ENCODE peak calls at places on chromosomes 3 and 15, in eight cellular contexts. One of them, this sample, is unnamed. For H3K4me1, the result is how much of the 10 kb centered on the place peaks cover.

GRCh38 chr3:140342668-140343067 is 335.2 kb upstream of the TRIM42 start:
- DNase-seq in uterus: no peak
- DNase-seq in HCT116: no peak
- DNase-seq in upper lobe of left lung: no peak
- DNase-seq in A549: no peak
- DNase-seq in ovary: no peak
- DNase-seq in stomach: no peak
- DNase-seq in transverse colon: no peak
- DNase-seq in this sample: no peak

GRCh38 chr3:20396335-20396734 is 210.3 kb upstream of the SGO1 start:
- DNase-seq in HCT116: no peak
- DNase-seq in upper lobe of left lung: no peak
- DNase-seq in transverse colon: no peak
- DNase-seq in uterus: no peak
- DNase-seq in A549: no peak
- DNase-seq in stomach: no peak
- DNase-seq in ovary: no peak
- DNase-seq in this sample: no peak

GRCh38 chr3:127857270-127857801 is 35.0 kb upstream of the MGLL start:
- DNase-seq in transverse colon: no peak
- DNase-seq in stomach: no peak
- DNase-seq in uterus: no peak
- DNase-seq in A549: peak
- DNase-seq in ovary: no peak
- DNase-seq in upper lobe of left lung: no peak
- DNase-seq in HCT116: no peak
- DNase-seq in this sample: no peak

GRCh38 chr15:53962646-53963561 is 15.3 kb upstream of the UNC13C start:
- DNase-seq in transverse colon: peak
- DNase-seq in A549: peak
- DNase-seq in uterus: no peak
- DNase-seq in upper lobe of left lung: peak
- DNase-seq in stomach: peak
- DNase-seq in HCT116: no peak
- DNase-seq in ovary: no peak
- DNase-seq in this sample: no peak

GRCh38 chr3:78161736-78162135 is 1121.8 kb downstream of the ROBO2 start:
- DNase-seq in HCT116: no peak
- DNase-seq in transverse colon: no peak
- DNase-seq in ovary: no peak
- DNase-seq in A549: no peak
- DNase-seq in uterus: no peak
- DNase-seq in upper lobe of left lung: no peak
- DNase-seq in stomach: no peak
- DNase-seq in this sample: no peak

GRCh38 chr3:128366136-128366535 is 100.6 kb downstream of the DNAJB8 start:
- DNase-seq in uterus: no peak
- DNase-seq in HCT116: no peak
- DNase-seq in ovary: no peak
- DNase-seq in A549: no peak
- DNase-seq in transverse colon: no peak
- DNase-seq in upper lobe of left lung: no peak
- DNase-seq in stomach: no peak
- DNase-seq in this sample: peak

GRCh38 chr15:101071651-101072050 is 152.5 kb downstream of the LRRK1 start:
- DNase-seq in transverse colon: no peak
- DNase-seq in ovary: no peak
- DNase-seq in A549: no peak
- DNase-seq in stomach: no peak
- DNase-seq in uterus: no peak
- DNase-seq in upper lobe of left lung: no peak
- DNase-seq in HCT116: no peak
- DNase-seq in this sample: no peak

GRCh38 chr3:133964547-133964946 is 65.2 kb downstream of the SLCO2A1 start:
- DNase-seq in uterus: no peak
- DNase-seq in HCT116: peak
- DNase-seq in ovary: no peak
- DNase-seq in A549: peak
- DNase-seq in stomach: no peak
- DNase-seq in upper lobe of left lung: no peak
- DNase-seq in transverse colon: no peak
- DNase-seq in this sample: no peak

GRCh38 chr15:92663250-92663951 is 7.8 kb upstream of the FAM174B start:
- DNase-seq in A549: no peak
- DNase-seq in upper lobe of left lung: no peak
- DNase-seq in uterus: no peak
- DNase-seq in transverse colon: no peak
- DNase-seq in ovary: no peak
- DNase-seq in stomach: no peak
- DNase-seq in HCT116: no peak
- DNase-seq in this sample: no peak

GRCh38 chr15:46034755-46035154 is 399.9 kb downstream of the SQOR start:
- DNase-seq in upper lobe of left lung: no peak
- DNase-seq in transverse colon: no peak
- DNase-seq in HCT116: no peak
- DNase-seq in ovary: no peak
- DNase-seq in uterus: no peak
- DNase-seq in A549: no peak
- DNase-seq in stomach: no peak
- DNase-seq in this sample: no peak

GRCh38 chr15:85967553-85967952 is 112.1 kb upstream of the AGBL1 start:
- DNase-seq in A549: no peak
- DNase-seq in stomach: no peak
- DNase-seq in upper lobe of left lung: no peak
- DNase-seq in transverse colon: no peak
- DNase-seq in uterus: no peak
- DNase-seq in ovary: no peak
- DNase-seq in HCT116: no peak
- DNase-seq in this sample: no peak

GRCh38 chr3:150324825-150325224 is 83.3 kb upstream of the TSC22D2 start:
- DNase-seq in stomach: no peak
- DNase-seq in upper lobe of left lung: no peak
- DNase-seq in A549: no peak
- DNase-seq in HCT116: no peak
- DNase-seq in transverse colon: no peak
- DNase-seq in uterus: no peak
- DNase-seq in ovary: no peak
- DNase-seq in this sample: no peak

GRCh38 chr3:147945968-147946519 is 536.9 kb downstream of the ZIC1 start:
- DNase-seq in upper lobe of left lung: peak
- DNase-seq in stomach: no peak
- DNase-seq in HCT116: peak
- DNase-seq in transverse colon: peak
- DNase-seq in ovary: no peak
- DNase-seq in A549: peak
- DNase-seq in uterus: peak
- DNase-seq in this sample: peak

GRCh38 chr15:56659197-56659596 is 74.1 kb downstream of the ZNF280D start:
- DNase-seq in uterus: no peak
- DNase-seq in HCT116: no peak
- DNase-seq in stomach: no peak
- DNase-seq in ovary: no peak
- DNase-seq in A549: no peak
- DNase-seq in upper lobe of left lung: no peak
- DNase-seq in transverse colon: no peak
- DNase-seq in this sample: no peak

GRCh38 chr3:21433751-21434150 is 317.3 kb downstream of the ZNF385D start:
- DNase-seq in stomach: no peak
- DNase-seq in transverse colon: no peak
- DNase-seq in upper lobe of left lung: no peak
- DNase-seq in ovary: no peak
- DNase-seq in A549: no peak
- DNase-seq in HCT116: no peak
- DNase-seq in uterus: no peak
- DNase-seq in this sample: no peak

GRCh38 chr3:39208463-39209055 is 16.2 kb upstream of the XIRP1 start:
- DNase-seq in stomach: peak
- DNase-seq in uterus: peak
- DNase-seq in A549: peak
- DNase-seq in ovary: no peak
- DNase-seq in upper lobe of left lung: peak
- DNase-seq in transverse colon: peak
- DNase-seq in HCT116: peak
- DNase-seq in this sample: peak

GRCh38 chr15:50257924-50258323 is 7.6 kb downstream of the HDC start:
- DNase-seq in A549: peak
- DNase-seq in stomach: no peak
- DNase-seq in transverse colon: no peak
- DNase-seq in ovary: no peak
- DNase-seq in uterus: no peak
- DNase-seq in HCT116: no peak
- DNase-seq in upper lobe of left lung: no peak
- DNase-seq in this sample: no peak

GRCh38 chr3:172209333-172210321 is 170.2 kb downstream of the FNDC3B start:
- DNase-seq in transverse colon: no peak
- DNase-seq in HCT116: no peak
- DNase-seq in stomach: peak
- DNase-seq in uterus: no peak
- DNase-seq in upper lobe of left lung: no peak
- DNase-seq in A549: no peak
- DNase-seq in ovary: peak
- DNase-seq in this sample: peak

GRCh38 chr3:172208586-172209332 is 169.4 kb downstream of the FNDC3B start:
- DNase-seq in stomach: no peak
- DNase-seq in uterus: no peak
- DNase-seq in A549: no peak
- DNase-seq in HCT116: no peak
- DNase-seq in transverse colon: no peak
- DNase-seq in ovary: no peak
- DNase-seq in upper lobe of left lung: no peak
- DNase-seq in this sample: no peak

GRCh38 chr3:172210355-172210754 is 171.0 kb downstream of the FNDC3B start:
- DNase-seq in uterus: no peak
- DNase-seq in upper lobe of left lung: no peak
- DNase-seq in transverse colon: no peak
- DNase-seq in HCT116: no peak
- DNase-seq in stomach: no peak
- DNase-seq in ovary: no peak
- DNase-seq in A549: no peak
- DNase-seq in this sample: no peak

GRCh38 chr3:172213168-172213567 is 173.8 kb downstream of the FNDC3B start:
- DNase-seq in stomach: no peak
- DNase-seq in ovary: no peak
- DNase-seq in transverse colon: no peak
- DNase-seq in upper lobe of left lung: no peak
- DNase-seq in uterus: no peak
- DNase-seq in A549: no peak
- DNase-seq in HCT116: no peak
- DNase-seq in this sample: no peak

DNA sequence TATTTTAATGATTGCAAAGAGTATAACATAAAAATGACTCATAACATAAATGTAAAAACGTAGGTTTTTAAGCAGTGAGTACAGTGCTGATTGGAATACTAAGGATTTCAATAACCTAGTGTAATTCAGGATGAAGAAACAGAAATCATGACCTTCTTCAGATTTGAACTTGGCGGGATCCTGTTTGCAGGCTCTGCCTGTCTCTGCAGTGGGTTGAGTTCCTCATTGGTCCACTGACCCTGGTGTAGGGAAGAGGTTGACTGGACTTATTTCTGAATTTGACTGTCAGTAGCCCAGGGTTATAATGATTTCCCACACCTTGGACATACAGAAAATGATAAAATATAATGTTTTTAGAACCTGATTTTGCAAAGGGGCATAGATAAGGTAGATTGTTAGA is 171.7 kb downstream of the FNDC3B start:
- DNase-seq in HCT116: no peak
- DNase-seq in A549: no peak
- DNase-seq in transverse colon: no peak
- DNase-seq in ovary: no peak
- DNase-seq in uterus: no peak
- DNase-seq in upper lobe of left lung: no peak
- DNase-seq in stomach: no peak
- DNase-seq in this sample: no peak
- H3K4me1 ChIP-seq in HCT116: under half
- H3K4me1 ChIP-seq in A549: half or more
- H3K4me1 ChIP-seq in transverse colon: under half
- H3K4me1 ChIP-seq in ovary: under half
- H3K4me1 ChIP-seq in uterus: under half
- H3K4me1 ChIP-seq in upper lobe of left lung: under half
- H3K4me1 ChIP-seq in stomach: half or more
- H3K4me1 ChIP-seq in this sample: under half

GRCh38 chr15:42138411-42138810 is 18.0 kb downstream of the PLA2G4F start:
- DNase-seq in transverse colon: no peak
- DNase-seq in ovary: no peak
- DNase-seq in HCT116: no peak
- DNase-seq in uterus: no peak
- DNase-seq in stomach: peak
- DNase-seq in A549: no peak
- DNase-seq in upper lobe of left lung: no peak
- DNase-seq in this sample: no peak

GRCh38 chr15:42139596-42139995 is 16.8 kb downstream of the PLA2G4F start:
- DNase-seq in transverse colon: peak
- DNase-seq in upper lobe of left lung: no peak
- DNase-seq in uterus: no peak
- DNase-seq in stomach: peak
- DNase-seq in ovary: no peak
- DNase-seq in A549: no peak
- DNase-seq in HCT116: no peak
- DNase-seq in this sample: no peak

GRCh38 chr15:42138968-42139386 is 17.5 kb downstream of the PLA2G4F start:
- DNase-seq in upper lobe of left lung: peak
- DNase-seq in uterus: no peak
- DNase-seq in stomach: peak
- DNase-seq in HCT116: no peak
- DNase-seq in transverse colon: peak
- DNase-seq in A549: no peak
- DNase-seq in ovary: no peak
- DNase-seq in this sample: no peak

GRCh38 chr15:42136513-42136912 is 19.9 kb downstream of the PLA2G4F start:
- DNase-seq in transverse colon: no peak
- DNase-seq in upper lobe of left lung: no peak
- DNase-seq in uterus: no peak
- DNase-seq in HCT116: no peak
- DNase-seq in stomach: peak
- DNase-seq in A549: no peak
- DNase-seq in ovary: no peak
- DNase-seq in this sample: no peak

GRCh38 chr15:42137461-42138261 is 18.8 kb downstream of the PLA2G4F start:
- DNase-seq in stomach: peak
- DNase-seq in transverse colon: no peak
- DNase-seq in ovary: no peak
- DNase-seq in A549: peak
- DNase-seq in uterus: no peak
- DNase-seq in HCT116: peak
- DNase-seq in upper lobe of left lung: no peak
- DNase-seq in this sample: no peak
- H3K27ac ChIP-seq in stomach: no peak
- H3K27ac ChIP-seq in transverse colon: no peak
- H3K27ac ChIP-seq in ovary: no peak
- H3K27ac ChIP-seq in A549: no peak
- H3K27ac ChIP-seq in uterus: no peak
- H3K27ac ChIP-seq in HCT116: no peak
- H3K27ac ChIP-seq in upper lobe of left lung: no peak
- H3K27ac ChIP-seq in this sample: no peak

GRCh38 chr3:179562467-179563297 is at the start of gene ACTL6A:
- DNase-seq in A549: peak
- DNase-seq in stomach: peak
- DNase-seq in upper lobe of left lung: peak
- DNase-seq in uterus: peak
- DNase-seq in transverse colon: peak
- DNase-seq in HCT116: peak
- DNase-seq in ovary: peak
- DNase-seq in this sample: peak
- TF ChIP-seq POLR2A in A549: peak
- TF ChIP-seq POLR2A in stomach: no peak
- TF ChIP-seq POLR2A in upper lobe of left lung: no peak
- TF ChIP-seq POLR2A in uterus: peak
- TF ChIP-seq POLR2A in transverse colon: peak
- TF ChIP-seq POLR2A in HCT116: peak
- TF ChIP-seq POLR2A in ovary: peak
- TF ChIP-seq POLR2A in this sample: no peak

GRCh38 chr15:66801266-66801665 is 99.2 kb downstream of the SMAD6 start:
- DNase-seq in HCT116: no peak
- DNase-seq in ovary: no peak
- DNase-seq in upper lobe of left lung: no peak
- DNase-seq in transverse colon: no peak
- DNase-seq in stomach: no peak
- DNase-seq in A549: no peak
- DNase-seq in uterus: no peak
- DNase-seq in this sample: no peak
- H3K4me1 ChIP-seq in HCT116: under half
- H3K4me1 ChIP-seq in ovary: under half
- H3K4me1 ChIP-seq in upper lobe of left lung: under half
- H3K4me1 ChIP-seq in transverse colon: under half
- H3K4me1 ChIP-seq in stomach: under half
- H3K4me1 ChIP-seq in A549: half or more
- H3K4me1 ChIP-seq in uterus: under half
- H3K4me1 ChIP-seq in this sample: under half

This sample was measured in heart left ventricle.